ENCODE peak calls at places on chromosomes 12 and 14, in five cellular contexts. R is CD14-positive monocyte, U is AG04450, M is foreskin fibroblast, T is BE2C. H is an unnamed sample.
A peak's percentile ranks its signal among the peaks of the same experiment; 100 is the strongest.

GRCh38 chr14:23020143-23021128 is 10.5 kb upstream of the C14orf93 start:
- DNase-seq in R (no peak), U (no peak), M (no peak), T (no peak), H (no peak)

GRCh38 chr12:102876883-102877282 is 40.2 kb downstream of the PAH start:
- DNase-seq in R (no peak), U (no peak), M (no peak), T (no peak), H (no peak)

GRCh38 chr14:23660290-23661226 is 24.4 kb downstream of the DHRS2 start:
- DNase-seq in R (no peak), U (no peak), M (no peak), T (no peak), H (no peak)

GRCh38 chr14:28356819-28357218 is 409.8 kb upstream of the FOXG1 start:
- DNase-seq in R (no peak), U (no peak), M (no peak), T (no peak), H (no peak)

GRCh38 chr14:78157855-78158436 is 12.2 kb upstream of the NRXN3 start:
- DNase-seq in R (no peak), U (no peak), M (no peak), T (no peak), H (no peak)

GRCh38 chr12:122204829-122205589 is 1.5 kb downstream of the B3GNT4 start:
- DNase-seq in R (no peak), U (no peak), M (no peak), T (no peak), H (no peak)

GRCh38 chr14:75232597-75232996 is 46.0 kb upstream of the FOS start:
- DNase-seq in R (no peak), U (no peak), M (no peak), T (no peak), H (no peak)

GRCh38 chr12:72230589-72230988 is 41.6 kb upstream of the TRHDE start:
- DNase-seq in R (no peak), U (peak; percentile 75), M (peak; percentile 75), T (no peak), H (no peak)

GRCh38 chr14:22375321-22375930 is 213.6 kb downstream of the DAD1 start:
- DNase-seq in R (no peak), U (peak; percentile 39), M (no peak), T (peak; percentile 31), H (no peak)

GRCh38 chr12:57861967-57862366 is 15.4 kb upstream of the CTDSP2 start:
- DNase-seq in R (no peak), U (no peak), M (no peak), T (no peak), H (no peak)

GRCh38 chr12:51000245-51000644 is 25.9 kb downstream of the SLC11A2 start:
- DNase-seq in R (no peak), U (no peak), M (peak; percentile 58), T (no peak), H (no peak)

GRCh38 chr12:60693019-60693626 is 1097.3 kb downstream of the SLC16A7 start:
- DNase-seq in R (no peak), U (no peak), M (peak; percentile 4), T (no peak), H (no peak)

GRCh38 chr12:131928080-131928764 is 854 bp upstream of the PUS1 start:
- DNase-seq in R (no peak), U (no peak), M (no peak), T (no peak), H (no peak)

GRCh38 chr12:113881588-113881987 is 84.5 kb downstream of the RBM19 start:
- DNase-seq in R (no peak), U (no peak), M (no peak), T (no peak), H (no peak)

GRCh38 chr12:49557917-49558215 is 10.1 kb downstream of the MCRS1 start:
- DNase-seq in R (no peak), U (no peak), M (no peak), T (no peak), H (no peak)
- TF ChIP-seq CTCF in R (no peak), U (peak; percentile 8), M (peak; percentile 14), T (peak; percentile 32), H (no peak)

GRCh38 chr14:51468523-51468922 is 183.2 kb upstream of the FRMD6 start:
- DNase-seq in R (no peak), U (no peak), M (no peak), T (no peak), H (no peak)

GRCh38 chr14:51474854-51475253 is 176.9 kb upstream of the FRMD6 start:
- DNase-seq in R (no peak), U (no peak), M (no peak), T (no peak), H (no peak)

GRCh38 chr14:51473351-51473750 is 178.4 kb upstream of the FRMD6 start:
- DNase-seq in R (no peak), U (no peak), M (no peak), T (no peak), H (no peak)

GRCh38 chr14:51473808-51474207 is 177.9 kb upstream of the FRMD6 start:
- DNase-seq in R (no peak), U (no peak), M (peak; percentile 52), T (no peak), H (no peak)

GRCh38 chr14:51472881-51473280 is 178.8 kb upstream of the FRMD6 start:
- DNase-seq in R (no peak), U (no peak), M (no peak), T (peak; percentile 64), H (no peak)
- TF ChIP-seq CTCF in R (no peak), U (no peak), M (no peak), T (peak; percentile 11), H (no peak)

GRCh38 chr12:11499802-11500201 is 104.4 kb upstream of the PRB2 start:
- DNase-seq in R (no peak), U (no peak), M (no peak), T (no peak), H (no peak)
- TF ChIP-seq CTCF in R (no peak), U (no peak), M (no peak), T (no peak), H (no peak)

GRCh38 chr12:74382994-74383393 is 154.6 kb upstream of the ATXN7L3B start:
- DNase-seq in R (no peak), U (no peak), M (no peak), T (no peak), H (no peak)

GRCh38 chr12:74381968-74382367 is 155.7 kb upstream of the ATXN7L3B start:
- DNase-seq in R (no peak), U (no peak), M (no peak), T (no peak), H (no peak)

GRCh38 chr12:74379114-74379513 is 158.5 kb upstream of the ATXN7L3B start:
- DNase-seq in R (no peak), U (no peak), M (no peak), T (no peak), H (no peak)
- TF ChIP-seq CTCF in R (no peak), U (no peak), M (no peak), T (no peak), H (no peak)

DNA sequence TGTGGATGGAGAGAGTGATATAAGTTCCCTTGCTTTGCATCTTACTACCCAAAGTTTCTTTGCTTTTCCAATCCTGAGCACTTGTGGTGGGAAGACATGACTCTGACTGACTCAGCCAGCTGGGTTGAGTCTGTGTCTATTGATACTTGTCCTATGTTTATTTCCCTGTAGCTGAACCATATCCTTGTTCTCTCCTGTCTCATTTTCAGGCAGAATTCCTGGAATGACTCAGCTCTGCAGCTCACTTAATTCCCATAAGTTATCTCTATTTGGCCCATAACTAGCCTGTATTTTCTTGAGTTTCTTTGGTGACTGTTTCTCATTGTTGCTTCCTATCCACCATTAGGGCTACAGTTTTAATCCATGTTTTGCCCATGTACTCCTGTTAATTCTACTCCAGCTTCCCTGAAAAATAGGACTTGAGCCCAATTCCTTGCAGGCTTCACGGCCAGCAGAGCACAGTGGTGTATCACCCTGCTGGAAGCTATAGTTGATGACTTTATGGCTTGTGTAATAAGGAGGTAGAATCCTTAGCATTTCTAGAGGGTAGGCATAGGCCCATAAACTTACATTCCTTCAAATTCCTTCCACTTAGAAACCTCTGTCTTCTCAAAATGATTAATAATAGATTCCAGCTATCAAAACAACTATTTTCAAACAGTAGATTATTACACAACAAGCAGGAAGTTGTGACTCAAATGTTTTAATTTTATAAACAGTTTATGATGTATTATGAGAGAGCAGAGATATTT is 183.1 kb downstream of the TMTC3 start:
- DNase-seq in R (no peak), U (peak; percentile 83), M (peak; percentile 91), T (no peak), H (no peak)
- TF ChIP-seq CTCF in R (no peak), U (no peak), M (peak; percentile 32), T (no peak), H (no peak)

GRCh38 chr12:9973951-9974350 is 2.7 kb downstream of the CLEC12A start:
- DNase-seq in R (no peak), U (no peak), M (no peak), T (no peak), H (no peak)
- TF ChIP-seq CTCF in R (no peak), U (no peak), M (no peak), T (no peak), H (no peak)

GRCh38 chr14:72892103-72892878 is 1.6 kb downstream of the DPF3 start:
- DNase-seq in R (no peak), U (no peak), M (peak; percentile 48), T (peak; percentile 48), H (no peak)
- TF ChIP-seq CTCF in R (no peak), U (peak; percentile 25), M (no peak), T (no peak), H (no peak)

DNA sequence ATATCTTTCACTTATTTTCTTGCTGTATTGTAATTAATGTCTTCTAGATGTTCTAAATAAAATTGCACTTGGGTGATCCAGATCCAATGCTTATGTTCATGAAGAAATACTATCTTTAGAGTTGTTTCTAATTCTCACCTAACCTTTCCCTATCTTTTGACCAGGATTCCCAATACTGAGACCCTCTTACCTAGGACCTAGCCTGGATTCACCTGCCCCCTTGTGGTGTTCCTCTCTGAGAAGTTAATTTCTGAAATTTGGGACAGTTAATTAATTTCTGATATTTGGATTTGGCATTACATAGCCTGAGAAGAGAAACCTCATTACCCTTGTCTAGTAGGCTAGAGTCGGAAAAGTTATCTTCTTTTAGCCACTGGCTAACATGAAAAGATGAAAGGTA is 29.5 kb downstream of the FOXA1 start:
- DNase-seq in R (no peak), U (no peak), M (no peak), T (no peak), H (no peak)
- TF ChIP-seq CTCF in R (no peak), U (peak; percentile 37), M (peak; percentile 19), T (no peak), H (no peak)

DNA sequence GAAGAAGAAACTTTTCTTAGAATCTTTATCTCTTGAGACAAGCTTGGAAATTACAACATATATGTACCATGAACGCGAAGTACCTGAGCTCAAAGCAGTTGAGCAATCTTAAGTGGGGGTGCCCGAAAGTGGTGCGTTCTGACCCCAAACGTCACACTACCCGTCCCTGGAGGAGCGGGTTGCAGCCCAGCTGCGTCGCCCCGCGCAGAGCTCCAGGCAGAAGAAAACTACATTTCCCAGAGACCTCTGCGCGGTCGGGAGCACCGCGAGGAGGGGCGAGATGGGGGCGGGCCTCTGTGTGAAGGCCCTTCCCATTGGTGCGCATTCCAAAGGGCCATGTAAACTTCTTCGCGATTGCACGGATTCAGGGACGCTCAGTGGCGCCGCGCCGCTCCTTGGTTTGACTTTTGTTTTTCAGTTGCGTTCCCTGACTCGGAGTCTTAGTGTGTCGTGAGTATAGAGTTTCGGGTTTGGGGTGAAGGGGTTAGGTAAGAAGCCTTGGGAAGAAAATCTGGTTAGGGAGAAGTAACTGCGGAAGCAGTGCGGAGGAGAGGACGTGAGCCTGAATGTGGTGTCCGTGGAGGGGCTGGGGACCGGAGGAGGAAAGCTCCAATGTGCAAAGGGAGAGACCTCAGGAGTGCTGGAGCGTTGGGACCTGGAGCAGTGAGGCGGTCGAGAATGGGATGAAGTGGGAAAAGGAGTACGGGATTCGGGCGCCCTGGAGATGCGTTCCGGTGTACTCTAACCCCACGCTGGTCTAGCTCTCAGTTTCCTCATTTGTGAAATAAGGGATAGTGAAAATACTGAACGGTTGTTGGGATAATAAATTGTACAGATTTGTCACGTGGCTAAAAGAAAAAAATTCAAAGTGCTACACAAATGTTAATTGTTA is at the start of gene CCDC77:
- DNase-seq in R (peak; percentile 90), U (peak; percentile 70), M (peak; percentile 87), T (peak; percentile 92), H (peak; percentile 74)
- TF ChIP-seq CTCF in R (no peak), U (peak; percentile 35), M (no peak), T (peak; percentile 20), H (no peak)

H was measured in omental fat pad.